ENCODE peak calls at places on chromosomes 6 and 20, in seven cellular contexts. One of them, this sample, is unnamed. For H3K4me1, the result is how much of the 10 kb centered on the place peaks cover.

GRCh38 chr6:111721677-111722219 is 116.1 kb upstream of the TRAF3IP2 start:
- DNase-seq in upper lobe of right lung: no peak
- DNase-seq in colonic mucosa: peak
- DNase-seq in small intestine: no peak
- DNase-seq in effector memory CD4-positive, alpha-beta T cell: no peak
- DNase-seq in endothelial cell of umbilical vein: peak
- DNase-seq in cardiac muscle cell: peak
- DNase-seq in this sample: peak

GRCh38 chr20:62066339-62066982 is 780 bp upstream of the TAF4 start:
- DNase-seq in upper lobe of right lung: peak
- DNase-seq in colonic mucosa: peak
- DNase-seq in small intestine: peak
- DNase-seq in effector memory CD4-positive, alpha-beta T cell: no peak
- DNase-seq in endothelial cell of umbilical vein: peak
- DNase-seq in cardiac muscle cell: peak
- DNase-seq in this sample: peak

GRCh38 chr20:20859510-20859909 is 147.1 kb upstream of the RALGAPA2 start:
- DNase-seq in upper lobe of right lung: no peak
- DNase-seq in colonic mucosa: no peak
- DNase-seq in small intestine: no peak
- DNase-seq in effector memory CD4-positive, alpha-beta T cell: no peak
- DNase-seq in endothelial cell of umbilical vein: no peak
- DNase-seq in cardiac muscle cell: no peak
- DNase-seq in this sample: no peak

GRCh38 chr6:73798592-73798991 is 102.6 kb downstream of the CD109 start:
- DNase-seq in upper lobe of right lung: no peak
- DNase-seq in colonic mucosa: peak
- DNase-seq in small intestine: no peak
- DNase-seq in effector memory CD4-positive, alpha-beta T cell: no peak
- DNase-seq in endothelial cell of umbilical vein: peak
- DNase-seq in cardiac muscle cell: peak
- DNase-seq in this sample: peak

GRCh38 chr6:157238346-157238745 is 85.0 kb downstream of the TMEM242 start:
- DNase-seq in upper lobe of right lung: no peak
- DNase-seq in colonic mucosa: no peak
- DNase-seq in small intestine: no peak
- DNase-seq in effector memory CD4-positive, alpha-beta T cell: no peak
- DNase-seq in endothelial cell of umbilical vein: no peak
- DNase-seq in cardiac muscle cell: no peak
- DNase-seq in this sample: no peak

GRCh38 chr6:20444786-20445271 is 43.1 kb downstream of the E2F3 start:
- DNase-seq in upper lobe of right lung: no peak
- DNase-seq in colonic mucosa: no peak
- DNase-seq in small intestine: no peak
- DNase-seq in effector memory CD4-positive, alpha-beta T cell: no peak
- DNase-seq in endothelial cell of umbilical vein: no peak
- DNase-seq in cardiac muscle cell: no peak
- DNase-seq in this sample: no peak

GRCh38 chr6:159390384-159390783 is 221.2 kb downstream of the FNDC1 start:
- DNase-seq in upper lobe of right lung: no peak
- DNase-seq in colonic mucosa: no peak
- DNase-seq in small intestine: no peak
- DNase-seq in effector memory CD4-positive, alpha-beta T cell: no peak
- DNase-seq in endothelial cell of umbilical vein: no peak
- DNase-seq in cardiac muscle cell: peak
- DNase-seq in this sample: no peak

GRCh38 chr6:156731436-156731835 is 45.7 kb upstream of the ARID1B start:
- DNase-seq in upper lobe of right lung: no peak
- DNase-seq in colonic mucosa: no peak
- DNase-seq in small intestine: no peak
- DNase-seq in effector memory CD4-positive, alpha-beta T cell: no peak
- DNase-seq in endothelial cell of umbilical vein: no peak
- DNase-seq in cardiac muscle cell: peak
- DNase-seq in this sample: no peak

GRCh38 chr6:36913082-36913481 is 27.3 kb downstream of the C6orf89 start:
- DNase-seq in upper lobe of right lung: no peak
- DNase-seq in colonic mucosa: no peak
- DNase-seq in small intestine: no peak
- DNase-seq in effector memory CD4-positive, alpha-beta T cell: no peak
- DNase-seq in endothelial cell of umbilical vein: no peak
- DNase-seq in cardiac muscle cell: no peak
- DNase-seq in this sample: no peak

GRCh38 chr6:150087336-150087735 is 18.4 kb upstream of the ULBP3 start:
- DNase-seq in upper lobe of right lung: no peak
- DNase-seq in colonic mucosa: no peak
- DNase-seq in small intestine: no peak
- DNase-seq in effector memory CD4-positive, alpha-beta T cell: no peak
- DNase-seq in endothelial cell of umbilical vein: no peak
- DNase-seq in cardiac muscle cell: no peak
- DNase-seq in this sample: no peak

GRCh38 chr6:52233975-52234823 is 10.1 kb downstream of the IL17F start:
- DNase-seq in upper lobe of right lung: no peak
- DNase-seq in colonic mucosa: peak
- DNase-seq in small intestine: peak
- DNase-seq in effector memory CD4-positive, alpha-beta T cell: no peak
- DNase-seq in endothelial cell of umbilical vein: peak
- DNase-seq in cardiac muscle cell: peak
- DNase-seq in this sample: peak

GRCh38 chr6:166078294-166078693 is 89.4 kb downstream of the TBXT start:
- DNase-seq in upper lobe of right lung: no peak
- DNase-seq in colonic mucosa: no peak
- DNase-seq in small intestine: no peak
- DNase-seq in effector memory CD4-positive, alpha-beta T cell: no peak
- DNase-seq in endothelial cell of umbilical vein: no peak
- DNase-seq in cardiac muscle cell: peak
- DNase-seq in this sample: no peak

GRCh38 chr6:163522033-163522432 is 107.5 kb downstream of the QKI start:
- DNase-seq in upper lobe of right lung: no peak
- DNase-seq in colonic mucosa: no peak
- DNase-seq in small intestine: no peak
- DNase-seq in effector memory CD4-positive, alpha-beta T cell: no peak
- DNase-seq in endothelial cell of umbilical vein: no peak
- DNase-seq in cardiac muscle cell: no peak
- DNase-seq in this sample: no peak
- H3K4me1 ChIP-seq in upper lobe of right lung: under half
- H3K4me1 ChIP-seq in colonic mucosa: under half
- H3K4me1 ChIP-seq in small intestine: under half
- H3K4me1 ChIP-seq in effector memory CD4-positive, alpha-beta T cell: under half
- H3K4me1 ChIP-seq in endothelial cell of umbilical vein: under half
- H3K4me1 ChIP-seq in cardiac muscle cell: under half
- H3K4me1 ChIP-seq in this sample: under half

GRCh38 chr6:118296129-118296852 is 251.8 kb upstream of the PLN start:
- DNase-seq in upper lobe of right lung: no peak
- DNase-seq in colonic mucosa: no peak
- DNase-seq in small intestine: no peak
- DNase-seq in effector memory CD4-positive, alpha-beta T cell: no peak
- DNase-seq in endothelial cell of umbilical vein: no peak
- DNase-seq in cardiac muscle cell: no peak
- DNase-seq in this sample: no peak

GRCh38 chr6:118298476-118298875 is 249.6 kb upstream of the PLN start:
- DNase-seq in upper lobe of right lung: no peak
- DNase-seq in colonic mucosa: no peak
- DNase-seq in small intestine: no peak
- DNase-seq in effector memory CD4-positive, alpha-beta T cell: no peak
- DNase-seq in endothelial cell of umbilical vein: no peak
- DNase-seq in cardiac muscle cell: no peak
- DNase-seq in this sample: no peak

GRCh38 chr6:118295336-118295735 is 252.8 kb upstream of the PLN start:
- DNase-seq in upper lobe of right lung: no peak
- DNase-seq in colonic mucosa: no peak
- DNase-seq in small intestine: no peak
- DNase-seq in effector memory CD4-positive, alpha-beta T cell: no peak
- DNase-seq in endothelial cell of umbilical vein: no peak
- DNase-seq in cardiac muscle cell: no peak
- DNase-seq in this sample: no peak

GRCh38 chr6:118297821-118298220 is 250.3 kb upstream of the PLN start:
- DNase-seq in upper lobe of right lung: no peak
- DNase-seq in colonic mucosa: no peak
- DNase-seq in small intestine: no peak
- DNase-seq in effector memory CD4-positive, alpha-beta T cell: no peak
- DNase-seq in endothelial cell of umbilical vein: no peak
- DNase-seq in cardiac muscle cell: no peak
- DNase-seq in this sample: no peak

DNA sequence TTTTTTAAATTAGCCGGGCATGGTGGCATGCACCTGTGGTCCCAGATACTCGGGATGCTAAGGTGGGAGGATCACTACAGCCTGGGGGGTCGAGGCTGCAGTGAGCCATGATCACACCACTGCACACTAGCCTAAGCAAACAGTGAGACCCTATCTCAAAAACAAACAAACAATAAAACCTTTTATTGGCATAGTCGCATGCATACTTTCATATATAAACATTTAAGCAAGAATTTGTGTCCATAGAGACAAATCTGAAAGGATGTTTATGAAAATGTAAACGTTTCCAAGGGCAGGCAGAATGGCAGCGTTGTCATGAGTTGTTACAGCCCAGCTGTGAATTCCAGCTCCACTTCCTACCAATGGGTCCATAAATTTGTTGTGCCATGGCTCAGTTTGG is 249.1 kb upstream of the PLN start:
- DNase-seq in upper lobe of right lung: no peak
- DNase-seq in colonic mucosa: no peak
- DNase-seq in small intestine: no peak
- DNase-seq in effector memory CD4-positive, alpha-beta T cell: no peak
- DNase-seq in endothelial cell of umbilical vein: no peak
- DNase-seq in cardiac muscle cell: no peak
- DNase-seq in this sample: no peak
- H3K4me1 ChIP-seq in upper lobe of right lung: under half
- H3K4me1 ChIP-seq in colonic mucosa: under half
- H3K4me1 ChIP-seq in small intestine: under half
- H3K4me1 ChIP-seq in effector memory CD4-positive, alpha-beta T cell: under half
- H3K4me1 ChIP-seq in endothelial cell of umbilical vein: under half
- H3K4me1 ChIP-seq in cardiac muscle cell: under half
- H3K4me1 ChIP-seq in this sample: under half

DNA sequence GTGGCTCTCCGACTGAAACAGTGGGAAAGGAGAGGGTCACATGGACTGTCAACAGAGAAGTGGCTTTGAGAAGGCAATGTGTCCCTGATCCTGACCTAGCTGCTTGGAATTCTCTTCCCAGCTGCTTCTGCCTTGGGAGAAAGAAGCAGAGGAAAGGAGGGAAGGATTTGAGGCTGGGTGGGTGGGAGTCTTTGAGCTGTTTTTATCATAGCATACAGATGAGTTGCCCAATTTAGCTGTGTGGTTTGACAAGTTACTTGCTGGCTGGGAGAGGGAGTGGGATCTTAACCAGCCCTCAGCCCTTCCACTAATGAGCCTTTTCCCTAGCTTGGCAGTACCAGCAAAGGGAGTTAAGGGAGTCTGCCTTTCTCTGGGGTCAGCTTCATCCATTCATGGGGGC is 51.1 kb upstream of the MYL9 start:
- DNase-seq in upper lobe of right lung: no peak
- DNase-seq in colonic mucosa: no peak
- DNase-seq in small intestine: no peak
- DNase-seq in effector memory CD4-positive, alpha-beta T cell: no peak
- DNase-seq in endothelial cell of umbilical vein: no peak
- DNase-seq in cardiac muscle cell: peak
- DNase-seq in this sample: no peak
- H3K4me1 ChIP-seq in upper lobe of right lung: half or more
- H3K4me1 ChIP-seq in colonic mucosa: under half
- H3K4me1 ChIP-seq in small intestine: under half
- H3K4me1 ChIP-seq in effector memory CD4-positive, alpha-beta T cell: under half
- H3K4me1 ChIP-seq in endothelial cell of umbilical vein: under half
- H3K4me1 ChIP-seq in cardiac muscle cell: under half
- H3K4me1 ChIP-seq in this sample: under half

GRCh38 chr6:85458782-85459181 is 8.9 kb downstream of the NT5E start:
- DNase-seq in upper lobe of right lung: no peak
- DNase-seq in colonic mucosa: no peak
- DNase-seq in small intestine: no peak
- DNase-seq in effector memory CD4-positive, alpha-beta T cell: no peak
- DNase-seq in endothelial cell of umbilical vein: peak
- DNase-seq in cardiac muscle cell: no peak
- DNase-seq in this sample: no peak
- H3K4me1 ChIP-seq in upper lobe of right lung: under half
- H3K4me1 ChIP-seq in colonic mucosa: under half
- H3K4me1 ChIP-seq in small intestine: under half
- H3K4me1 ChIP-seq in effector memory CD4-positive, alpha-beta T cell: under half
- H3K4me1 ChIP-seq in endothelial cell of umbilical vein: half or more
- H3K4me1 ChIP-seq in cardiac muscle cell: under half
- H3K4me1 ChIP-seq in this sample: under half

DNA sequence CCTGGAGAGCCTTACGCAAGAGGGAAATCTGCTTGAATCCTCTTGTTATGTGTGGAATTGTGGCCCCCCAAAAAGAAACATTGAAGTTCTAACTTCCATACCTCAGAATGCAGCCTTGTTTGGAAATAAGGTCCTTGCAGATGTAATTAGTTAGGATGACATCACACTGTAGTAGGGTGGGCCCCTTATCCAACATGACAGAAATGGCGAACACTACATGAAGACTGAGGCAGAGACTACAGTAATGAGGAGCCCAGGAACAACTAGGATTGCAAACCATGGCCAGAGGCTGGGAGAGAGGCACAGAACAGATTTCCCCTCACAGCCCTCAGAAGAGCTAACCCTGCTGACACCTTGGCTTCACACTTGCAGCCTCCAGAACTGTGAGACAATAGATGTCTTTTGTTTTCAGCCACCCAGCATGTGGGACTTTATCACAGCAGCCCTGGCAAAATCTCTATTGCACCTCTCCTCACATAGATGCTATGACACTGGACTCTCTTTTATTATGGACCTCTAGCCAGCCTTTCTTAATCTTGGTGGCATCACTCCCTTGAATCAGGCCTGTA is 29.8 kb downstream of the HIVEP2 start:
- DNase-seq in upper lobe of right lung: no peak
- DNase-seq in colonic mucosa: no peak
- DNase-seq in small intestine: no peak
- DNase-seq in effector memory CD4-positive, alpha-beta T cell: no peak
- DNase-seq in endothelial cell of umbilical vein: no peak
- DNase-seq in cardiac muscle cell: no peak
- DNase-seq in this sample: no peak
- H3K4me1 ChIP-seq in upper lobe of right lung: under half
- H3K4me1 ChIP-seq in colonic mucosa: under half
- H3K4me1 ChIP-seq in small intestine: under half
- H3K4me1 ChIP-seq in effector memory CD4-positive, alpha-beta T cell: under half
- H3K4me1 ChIP-seq in endothelial cell of umbilical vein: under half
- H3K4me1 ChIP-seq in cardiac muscle cell: under half
- H3K4me1 ChIP-seq in this sample: under half

GRCh38 chr6:29927841-29928388 is 14.4 kb upstream of the HLA-A start:
- DNase-seq in upper lobe of right lung: no peak
- DNase-seq in colonic mucosa: no peak
- DNase-seq in small intestine: no peak
- DNase-seq in effector memory CD4-positive, alpha-beta T cell: no peak
- DNase-seq in endothelial cell of umbilical vein: no peak
- DNase-seq in cardiac muscle cell: no peak
- DNase-seq in this sample: no peak
- H3K4me1 ChIP-seq in upper lobe of right lung: under half
- H3K4me1 ChIP-seq in colonic mucosa: under half
- H3K4me1 ChIP-seq in small intestine: under half
- H3K4me1 ChIP-seq in effector memory CD4-positive, alpha-beta T cell: under half
- H3K4me1 ChIP-seq in endothelial cell of umbilical vein: under half
- H3K4me1 ChIP-seq in cardiac muscle cell: under half
- H3K4me1 ChIP-seq in this sample: under half

GRCh38 chr6:42026540-42026939 is 23.8 kb upstream of the TAF8 start:
- DNase-seq in upper lobe of right lung: no peak
- DNase-seq in colonic mucosa: no peak
- DNase-seq in small intestine: no peak
- DNase-seq in effector memory CD4-positive, alpha-beta T cell: no peak
- DNase-seq in endothelial cell of umbilical vein: no peak
- DNase-seq in cardiac muscle cell: no peak
- DNase-seq in this sample: no peak
- H3K4me1 ChIP-seq in upper lobe of right lung: half or more
- H3K4me1 ChIP-seq in colonic mucosa: under half
- H3K4me1 ChIP-seq in small intestine: under half
- H3K4me1 ChIP-seq in effector memory CD4-positive, alpha-beta T cell: half or more
- H3K4me1 ChIP-seq in endothelial cell of umbilical vein: under half
- H3K4me1 ChIP-seq in cardiac muscle cell: under half
- H3K4me1 ChIP-seq in this sample: under half